ENCODE peak calls at places on chromosome 20, in nine cellular contexts. One of them, this sample, is unnamed. For H3K9me3, the result is how much of the 10 kb centered on the place peaks cover.

GRCh38 chr20:53899351-53900167 is 170.8 kb downstream of the BCAS1 start:
- DNase-seq in heart right ventricle: no peak
- DNase-seq in CD8-positive, alpha-beta T cell: peak
- DNase-seq in psoas muscle: no peak
- DNase-seq in endothelial cell of umbilical vein: peak
- DNase-seq in cardiac muscle cell: no peak
- DNase-seq in ovary: no peak
- DNase-seq in tibial artery: peak
- DNase-seq in thoracic aorta: no peak
- DNase-seq in this sample: peak

GRCh38 chr20:62183426-62184142 is 756 bp downstream of the MTG2 start:
- DNase-seq in heart right ventricle: no peak
- DNase-seq in CD8-positive, alpha-beta T cell: no peak
- DNase-seq in psoas muscle: peak
- DNase-seq in endothelial cell of umbilical vein: peak
- DNase-seq in cardiac muscle cell: no peak
- DNase-seq in ovary: no peak
- DNase-seq in tibial artery: no peak
- DNase-seq in thoracic aorta: no peak
- DNase-seq in this sample: no peak

GRCh38 chr20:10225439-10226080 is 6.9 kb downstream of the SNAP25 start:
- DNase-seq in heart right ventricle: no peak
- DNase-seq in CD8-positive, alpha-beta T cell: no peak
- DNase-seq in psoas muscle: no peak
- DNase-seq in endothelial cell of umbilical vein: no peak
- DNase-seq in cardiac muscle cell: peak
- DNase-seq in ovary: no peak
- DNase-seq in tibial artery: no peak
- DNase-seq in thoracic aorta: no peak
- DNase-seq in this sample: no peak

GRCh38 chr20:61951695-61952533 is 113.8 kb downstream of the TAF4 start:
- DNase-seq in heart right ventricle: no peak
- DNase-seq in CD8-positive, alpha-beta T cell: no peak
- DNase-seq in psoas muscle: no peak
- DNase-seq in endothelial cell of umbilical vein: peak
- DNase-seq in cardiac muscle cell: peak
- DNase-seq in ovary: peak
- DNase-seq in tibial artery: peak
- DNase-seq in thoracic aorta: no peak
- DNase-seq in this sample: no peak

GRCh38 chr20:59820204-59821041 is 113.0 kb downstream of the SYCP2 start:
- DNase-seq in heart right ventricle: peak
- DNase-seq in CD8-positive, alpha-beta T cell: no peak
- DNase-seq in psoas muscle: peak
- DNase-seq in endothelial cell of umbilical vein: no peak
- DNase-seq in cardiac muscle cell: no peak
- DNase-seq in ovary: peak
- DNase-seq in tibial artery: no peak
- DNase-seq in thoracic aorta: no peak
- DNase-seq in this sample: no peak

GRCh38 chr20:40758790-40759189 is 69.8 kb upstream of the MAFB start:
- DNase-seq in heart right ventricle: no peak
- DNase-seq in CD8-positive, alpha-beta T cell: no peak
- DNase-seq in psoas muscle: no peak
- DNase-seq in endothelial cell of umbilical vein: peak
- DNase-seq in cardiac muscle cell: no peak
- DNase-seq in ovary: no peak
- DNase-seq in tibial artery: no peak
- DNase-seq in thoracic aorta: no peak
- DNase-seq in this sample: no peak

GRCh38 chr20:43721429-43722152 is 5.2 kb downstream of the GTSF1L start:
- DNase-seq in heart right ventricle: no peak
- DNase-seq in CD8-positive, alpha-beta T cell: no peak
- DNase-seq in psoas muscle: no peak
- DNase-seq in endothelial cell of umbilical vein: no peak
- DNase-seq in cardiac muscle cell: peak
- DNase-seq in ovary: no peak
- DNase-seq in tibial artery: no peak
- DNase-seq in thoracic aorta: no peak
- DNase-seq in this sample: no peak

GRCh38 chr20:4455301-4455701 is 266.4 kb upstream of the PRND start:
- DNase-seq in heart right ventricle: no peak
- DNase-seq in CD8-positive, alpha-beta T cell: no peak
- DNase-seq in psoas muscle: no peak
- DNase-seq in endothelial cell of umbilical vein: no peak
- DNase-seq in cardiac muscle cell: no peak
- DNase-seq in ovary: no peak
- DNase-seq in tibial artery: no peak
- DNase-seq in thoracic aorta: no peak
- DNase-seq in this sample: no peak

GRCh38 chr20:47886454-47887041 is 101.3 kb upstream of the SULF2 start:
- DNase-seq in heart right ventricle: no peak
- DNase-seq in CD8-positive, alpha-beta T cell: no peak
- DNase-seq in psoas muscle: no peak
- DNase-seq in endothelial cell of umbilical vein: no peak
- DNase-seq in cardiac muscle cell: no peak
- DNase-seq in ovary: no peak
- DNase-seq in tibial artery: no peak
- DNase-seq in thoracic aorta: no peak
- DNase-seq in this sample: no peak

GRCh38 chr20:60053125-60053812 is 95.0 kb downstream of the CDH26 start:
- DNase-seq in heart right ventricle: no peak
- DNase-seq in CD8-positive, alpha-beta T cell: no peak
- DNase-seq in psoas muscle: no peak
- DNase-seq in endothelial cell of umbilical vein: no peak
- DNase-seq in cardiac muscle cell: no peak
- DNase-seq in ovary: no peak
- DNase-seq in tibial artery: no peak
- DNase-seq in thoracic aorta: no peak
- DNase-seq in this sample: no peak

GRCh38 chr20:35297153-35297552 is 4.9 kb upstream of the FAM83C start:
- DNase-seq in heart right ventricle: no peak
- DNase-seq in CD8-positive, alpha-beta T cell: no peak
- DNase-seq in psoas muscle: no peak
- DNase-seq in endothelial cell of umbilical vein: no peak
- DNase-seq in cardiac muscle cell: no peak
- DNase-seq in ovary: peak
- DNase-seq in tibial artery: no peak
- DNase-seq in thoracic aorta: no peak
- DNase-seq in this sample: no peak

GRCh38 chr20:47139934-47140333 is 216.6 kb downstream of the ZMYND8 start:
- DNase-seq in heart right ventricle: no peak
- DNase-seq in CD8-positive, alpha-beta T cell: no peak
- DNase-seq in psoas muscle: no peak
- DNase-seq in endothelial cell of umbilical vein: no peak
- DNase-seq in cardiac muscle cell: no peak
- DNase-seq in ovary: no peak
- DNase-seq in tibial artery: no peak
- DNase-seq in thoracic aorta: no peak
- DNase-seq in this sample: no peak

GRCh38 chr20:31710423-31711250 is 12.0 kb downstream of the BCL2L1 start:
- DNase-seq in heart right ventricle: peak
- DNase-seq in CD8-positive, alpha-beta T cell: no peak
- DNase-seq in psoas muscle: peak
- DNase-seq in endothelial cell of umbilical vein: no peak
- DNase-seq in cardiac muscle cell: no peak
- DNase-seq in ovary: no peak
- DNase-seq in tibial artery: no peak
- DNase-seq in thoracic aorta: no peak
- DNase-seq in this sample: no peak

GRCh38 chr20:61525781-61526431 is 273.8 kb downstream of the CDH4 start:
- DNase-seq in heart right ventricle: no peak
- DNase-seq in CD8-positive, alpha-beta T cell: no peak
- DNase-seq in psoas muscle: no peak
- DNase-seq in endothelial cell of umbilical vein: no peak
- DNase-seq in cardiac muscle cell: peak
- DNase-seq in ovary: no peak
- DNase-seq in tibial artery: no peak
- DNase-seq in thoracic aorta: no peak
- DNase-seq in this sample: no peak

GRCh38 chr20:50133474-50134217 is 19.9 kb downstream of the PEDS1 start:
- DNase-seq in heart right ventricle: no peak
- DNase-seq in CD8-positive, alpha-beta T cell: no peak
- DNase-seq in psoas muscle: peak
- DNase-seq in endothelial cell of umbilical vein: no peak
- DNase-seq in cardiac muscle cell: no peak
- DNase-seq in ovary: no peak
- DNase-seq in tibial artery: no peak
- DNase-seq in thoracic aorta: no peak
- DNase-seq in this sample: no peak
- TF ChIP-seq CTCF in heart right ventricle: peak
- TF ChIP-seq CTCF in CD8-positive, alpha-beta T cell: no peak
- TF ChIP-seq CTCF in psoas muscle: peak
- TF ChIP-seq CTCF in endothelial cell of umbilical vein: peak
- TF ChIP-seq CTCF in cardiac muscle cell: peak
- TF ChIP-seq CTCF in ovary: no peak
- TF ChIP-seq CTCF in tibial artery: no peak
- TF ChIP-seq CTCF in thoracic aorta: no peak
- TF ChIP-seq CTCF in this sample: no peak

GRCh38 chr20:21246143-21246542 is 57.0 kb upstream of the XRN2 start:
- DNase-seq in heart right ventricle: no peak
- DNase-seq in CD8-positive, alpha-beta T cell: no peak
- DNase-seq in psoas muscle: no peak
- DNase-seq in endothelial cell of umbilical vein: no peak
- DNase-seq in cardiac muscle cell: no peak
- DNase-seq in ovary: no peak
- DNase-seq in tibial artery: no peak
- DNase-seq in thoracic aorta: no peak
- DNase-seq in this sample: no peak

GRCh38 chr20:21241400-21241799 is 61.7 kb upstream of the XRN2 start:
- DNase-seq in heart right ventricle: no peak
- DNase-seq in CD8-positive, alpha-beta T cell: no peak
- DNase-seq in psoas muscle: no peak
- DNase-seq in endothelial cell of umbilical vein: no peak
- DNase-seq in cardiac muscle cell: no peak
- DNase-seq in ovary: no peak
- DNase-seq in tibial artery: no peak
- DNase-seq in thoracic aorta: no peak
- DNase-seq in this sample: no peak

GRCh38 chr20:21243811-21244210 is 59.3 kb upstream of the XRN2 start:
- DNase-seq in heart right ventricle: no peak
- DNase-seq in CD8-positive, alpha-beta T cell: no peak
- DNase-seq in psoas muscle: no peak
- DNase-seq in endothelial cell of umbilical vein: no peak
- DNase-seq in cardiac muscle cell: no peak
- DNase-seq in ovary: no peak
- DNase-seq in tibial artery: no peak
- DNase-seq in thoracic aorta: no peak
- DNase-seq in this sample: no peak

GRCh38 chr20:21240394-21240793 is 62.7 kb upstream of the XRN2 start:
- DNase-seq in heart right ventricle: no peak
- DNase-seq in CD8-positive, alpha-beta T cell: no peak
- DNase-seq in psoas muscle: no peak
- DNase-seq in endothelial cell of umbilical vein: no peak
- DNase-seq in cardiac muscle cell: peak
- DNase-seq in ovary: no peak
- DNase-seq in tibial artery: no peak
- DNase-seq in thoracic aorta: no peak
- DNase-seq in this sample: no peak

DNA sequence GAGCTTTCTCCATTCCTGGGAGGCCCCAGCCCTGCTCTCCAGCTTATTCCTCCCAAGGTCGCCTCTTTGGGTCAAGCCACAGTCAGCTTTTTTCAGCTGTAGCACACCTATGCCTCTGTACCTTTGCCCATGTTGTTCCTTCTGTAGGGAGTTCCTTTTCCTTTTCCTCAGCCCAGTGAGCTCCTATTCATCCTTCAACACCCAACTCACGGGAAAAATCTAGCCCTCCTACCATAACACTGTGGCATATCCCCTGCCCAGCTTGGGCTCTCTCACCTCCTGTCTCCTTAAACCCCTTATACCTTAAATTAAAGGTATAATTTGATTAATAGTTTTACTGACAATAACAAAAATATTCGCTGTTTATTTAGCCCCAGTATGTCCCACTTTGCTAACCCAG is 58.3 kb upstream of the XRN2 start:
- DNase-seq in heart right ventricle: no peak
- DNase-seq in CD8-positive, alpha-beta T cell: no peak
- DNase-seq in psoas muscle: no peak
- DNase-seq in endothelial cell of umbilical vein: no peak
- DNase-seq in cardiac muscle cell: no peak
- DNase-seq in ovary: no peak
- DNase-seq in tibial artery: no peak
- DNase-seq in thoracic aorta: no peak
- DNase-seq in this sample: no peak
- H3K9me3 ChIP-seq in heart right ventricle: under half
- H3K9me3 ChIP-seq in CD8-positive, alpha-beta T cell: under half
- H3K9me3 ChIP-seq in psoas muscle: under half
- H3K9me3 ChIP-seq in endothelial cell of umbilical vein: under half
- H3K9me3 ChIP-seq in cardiac muscle cell: under half
- H3K9me3 ChIP-seq in ovary: under half
- H3K9me3 ChIP-seq in tibial artery: under half
- H3K9me3 ChIP-seq in thoracic aorta: under half
- H3K9me3 ChIP-seq in this sample: under half

GRCh38 chr20:63589261-63590217 is 15.5 kb upstream of the HELZ2 start:
- DNase-seq in heart right ventricle: no peak
- DNase-seq in CD8-positive, alpha-beta T cell: no peak
- DNase-seq in psoas muscle: no peak
- DNase-seq in endothelial cell of umbilical vein: no peak
- DNase-seq in cardiac muscle cell: no peak
- DNase-seq in ovary: no peak
- DNase-seq in tibial artery: no peak
- DNase-seq in thoracic aorta: no peak
- DNase-seq in this sample: no peak
- H3K27ac ChIP-seq in heart right ventricle: no peak
- H3K27ac ChIP-seq in CD8-positive, alpha-beta T cell: no peak
- H3K27ac ChIP-seq in psoas muscle: no peak
- H3K27ac ChIP-seq in endothelial cell of umbilical vein: no peak
- H3K27ac ChIP-seq in cardiac muscle cell: no peak
- H3K27ac ChIP-seq in ovary: no peak
- H3K27ac ChIP-seq in tibial artery: no peak
- H3K27ac ChIP-seq in thoracic aorta: no peak
- H3K27ac ChIP-seq in this sample: no peak

GRCh38 chr20:23544133-23544532 is 24.2 kb downstream of the CST9L start:
- DNase-seq in heart right ventricle: no peak
- DNase-seq in CD8-positive, alpha-beta T cell: no peak
- DNase-seq in psoas muscle: no peak
- DNase-seq in endothelial cell of umbilical vein: no peak
- DNase-seq in cardiac muscle cell: no peak
- DNase-seq in ovary: no peak
- DNase-seq in tibial artery: no peak
- DNase-seq in thoracic aorta: no peak
- DNase-seq in this sample: no peak

GRCh38 chr20:23548408-23548807 is 19.9 kb downstream of the CST9L start:
- DNase-seq in heart right ventricle: no peak
- DNase-seq in CD8-positive, alpha-beta T cell: no peak
- DNase-seq in psoas muscle: no peak
- DNase-seq in endothelial cell of umbilical vein: no peak
- DNase-seq in cardiac muscle cell: no peak
- DNase-seq in ovary: no peak
- DNase-seq in tibial artery: no peak
- DNase-seq in thoracic aorta: no peak
- DNase-seq in this sample: no peak

GRCh38 chr20:23547613-23548012 is 20.7 kb downstream of the CST9L start:
- DNase-seq in heart right ventricle: no peak
- DNase-seq in CD8-positive, alpha-beta T cell: no peak
- DNase-seq in psoas muscle: no peak
- DNase-seq in endothelial cell of umbilical vein: no peak
- DNase-seq in cardiac muscle cell: no peak
- DNase-seq in ovary: no peak
- DNase-seq in tibial artery: no peak
- DNase-seq in thoracic aorta: no peak
- DNase-seq in this sample: no peak

GRCh38 chr20:23550227-23550626 is 18.1 kb downstream of the CST9L start:
- DNase-seq in heart right ventricle: no peak
- DNase-seq in CD8-positive, alpha-beta T cell: no peak
- DNase-seq in psoas muscle: no peak
- DNase-seq in endothelial cell of umbilical vein: no peak
- DNase-seq in cardiac muscle cell: no peak
- DNase-seq in ovary: no peak
- DNase-seq in tibial artery: no peak
- DNase-seq in thoracic aorta: no peak
- DNase-seq in this sample: no peak

GRCh38 chr20:23546435-23547144 is 21.7 kb downstream of the CST9L start:
- DNase-seq in heart right ventricle: no peak
- DNase-seq in CD8-positive, alpha-beta T cell: no peak
- DNase-seq in psoas muscle: no peak
- DNase-seq in endothelial cell of umbilical vein: no peak
- DNase-seq in cardiac muscle cell: no peak
- DNase-seq in ovary: no peak
- DNase-seq in tibial artery: no peak
- DNase-seq in thoracic aorta: no peak
- DNase-seq in this sample: no peak
- TF ChIP-seq CTCF in heart right ventricle: no peak
- TF ChIP-seq CTCF in CD8-positive, alpha-beta T cell: no peak
- TF ChIP-seq CTCF in psoas muscle: no peak
- TF ChIP-seq CTCF in endothelial cell of umbilical vein: no peak
- TF ChIP-seq CTCF in cardiac muscle cell: no peak
- TF ChIP-seq CTCF in ovary: no peak
- TF ChIP-seq CTCF in tibial artery: no peak
- TF ChIP-seq CTCF in thoracic aorta: no peak
- TF ChIP-seq CTCF in this sample: no peak